ENCODE peak calls at places on chromosomes 5 and 9, in five cellular contexts. M is activated CD8-positive, alpha-beta T cell treated with anti-CD3 and anti-CD28 coated beads, Interleukin-2, amount 10 ng/mL, durations not matched to agents 7 days and 5 days; S is foreskin fibroblast; A is cardiac fibroblast; U is activated naive CD4-positive, alpha-beta T cell treated with anti-CD3 and anti-CD28 coated beads for 36 hours. Q is an unnamed sample.

GRCh38 chr9:131405858-131406566 is 12.1 kb downstream of the PRRC2B start:
- DNase-seq in A (no peak), M (peak; percentile 36), U (peak; percentile 30), S (no peak), Q (no peak)

GRCh38 chr5:14115323-14115895 is 27.7 kb upstream of the TRIO start:
- DNase-seq in S (no peak), M (no peak), A (no peak), U (no peak), Q (no peak)

GRCh38 chr9:1876891-1877496 is 138.2 kb upstream of the SMARCA2 start:
- DNase-seq in M (no peak), A (no peak), S (no peak), U (no peak), Q (no peak)

GRCh38 chr5:123450641-123451421 is 27.6 kb upstream of the CEP120 start:
- DNase-seq in M (no peak), A (peak; percentile 46), U (no peak), S (no peak), Q (no peak)

GRCh38 chr5:43437062-43437660 is 25.0 kb upstream of the CCL28 start:
- DNase-seq in M (no peak), S (no peak), A (no peak), U (no peak), Q (no peak)

GRCh38 chr5:9715891-9716335 is 85.8 kb upstream of the TAS2R1 start:
- DNase-seq in U (no peak), A (peak; percentile 57), S (peak; percentile 59), M (no peak), Q (no peak)

GRCh38 chr9:20478780-20479179 is 143.5 kb downstream of the MLLT3 start:
- DNase-seq in U (no peak), S (no peak), M (no peak), A (no peak), Q (no peak)

GRCh38 chr9:105500108-105500766 is 52.4 kb downstream of the FSD1L start:
- DNase-seq in M (no peak), U (no peak), S (no peak), A (peak; percentile 59), Q (no peak)

GRCh38 chr9:71602652-71603051 is 165.7 kb downstream of the CEMIP2 start:
- DNase-seq in U (no peak), S (no peak), A (no peak), M (no peak), Q (no peak)

GRCh38 chr5:168710706-168711105 is 131.5 kb upstream of the PANK3 start:
- DNase-seq in M (no peak), S (no peak), A (no peak), U (no peak), Q (no peak)

GRCh38 chr5:174413520-174414314 is 310.7 kb upstream of the MSX2 start:
- DNase-seq in S (peak; percentile 6), U (no peak), A (peak; percentile 73), M (no peak), Q (no peak)

GRCh38 chr5:15746833-15747232 is 246.9 kb downstream of the FBXL7 start:
- DNase-seq in S (no peak), A (peak; percentile 13), U (no peak), M (no peak), Q (no peak)

GRCh38 chr5:74738406-74738805 is 28.5 kb downstream of the GFM2 start:
- DNase-seq in S (peak; percentile 8), U (no peak), M (no peak), A (no peak), Q (no peak)

GRCh38 chr9:135004772-135005171 is 82.7 kb upstream of the OLFM1 start:
- DNase-seq in M (no peak), S (no peak), A (no peak), U (no peak), Q (no peak)

GRCh38 chr5:179209359-179210150 is 135.7 kb downstream of the ADAMTS2 start:
- DNase-seq in S (peak; percentile 86), U (no peak), A (peak; percentile 75), M (no peak), Q (no peak)

GRCh38 chr9:96318921-96319560 is 17.1 kb upstream of the HSD17B3 start:
- DNase-seq in U (no peak), M (no peak), A (no peak), S (no peak), Q (no peak)

GRCh38 chr5:108700928-108701327 is 46.8 kb upstream of the FER start:
- DNase-seq in M (no peak), U (no peak), A (no peak), S (no peak), Q (no peak)

GRCh38 chr9:134637241-134637640 is 4.4 kb upstream of the COL5A1 start:
- DNase-seq in A (no peak), U (no peak), M (no peak), S (no peak), Q (no peak)

GRCh38 chr5:123036391-123037103 is at the start of gene PPIC:
- DNase-seq in A (peak; percentile 83), U (peak; percentile 24), S (peak; percentile 94), M (no peak), Q (peak; percentile 18)

GRCh38 chr9:133098104-133098754 is 22.8 kb downstream of the RALGDS start:
- DNase-seq in M (no peak), S (no peak), A (no peak), U (no peak), Q (no peak)

GRCh38 chr5:167658890-167659289 is 632.6 kb upstream of the WWC1 start:
- DNase-seq in S (no peak), M (no peak), A (no peak), U (no peak), Q (no peak)

GRCh38 chr5:121108725-121109124 is 644.6 kb downstream of the PRR16 start:
- DNase-seq in U (no peak), S (no peak), A (no peak), M (no peak), Q (no peak)

GRCh38 chr5:57986746-57987145 is 473.1 kb downstream of the PLK2 start:
- DNase-seq in A (peak; percentile 37), S (peak; percentile 22), M (no peak), U (no peak), Q (no peak)

GRCh38 chr5:72172832-72173231 is 65.6 kb downstream of the MAP1B start:
- DNase-seq in S (no peak), A (no peak), M (no peak), U (no peak), Q (no peak)

GRCh38 chr9:16664211-16664610 is 206.3 kb downstream of the BNC2 start:
- DNase-seq in A (no peak), S (peak; percentile 27), M (no peak), U (no peak), Q (no peak)

GRCh38 chr9:76618762-76619161 is 145.5 kb upstream of the PCA3 start:
- DNase-seq in S (peak; percentile 87), U (no peak), A (peak; percentile 18), M (no peak), Q (no peak)

GRCh38 chr5:154603978-154604679 is 126.1 kb upstream of the HAND1 start:
- DNase-seq in A (peak; percentile 36), U (no peak), M (no peak), S (peak; percentile 50), Q (no peak)

GRCh38 chr5:116600876-116601275 is 26.3 kb upstream of the SEMA6A start:
- DNase-seq in M (no peak), S (peak; percentile 46), U (no peak), A (peak; percentile 43), Q (no peak)

GRCh38 chr5:139914218-139914807 is 118.7 kb downstream of the PSD2 start:
- DNase-seq in U (no peak), A (no peak), S (no peak), M (no peak), Q (no peak)

GRCh38 chr5:41876678-41877077 is 6.5 kb upstream of the OXCT1 start:
- DNase-seq in M (no peak), S (no peak), U (no peak), A (no peak), Q (no peak)

GRCh38 chr9:35538361-35539234 is 48.7 kb downstream of the RUSC2 start:
- DNase-seq in M (no peak), S (peak; percentile 93), U (no peak), A (peak; percentile 87), Q (no peak)

GRCh38 chr5:87653242-87653641 is 240.5 kb upstream of the CCNH start:
- DNase-seq in M (no peak), U (no peak), A (no peak), S (no peak), Q (no peak)